ENCODE peak calls at places on chromosome 21, in five cellular contexts. H is kidney; L is neural crest cell; E is keratinocyte; A is activated CD4-positive, alpha-beta T cell treated with anti-CD3 and anti-CD28 coated beads, Interleukin-2, amount 50 U/mL, for 24 hours. K is an unnamed sample.

GRCh38 chr21:34897828-34898227 is 151.3 kb downstream of the RUNX1 start:
- DNase-seq in H (no peak), L (no peak), E (no peak), A (no peak), K (no peak)

GRCh38 chr21:42097860-42098259 is 26.7 kb downstream of the UMODL1 start:
- DNase-seq in H (peak), L (no peak), E (peak), A (no peak), K (peak)

GRCh38 chr21:16181024-16181423 is 451.2 kb downstream of the USP25 start:
- DNase-seq in H (no peak), L (no peak), E (no peak), A (no peak), K (no peak)

GRCh38 chr21:31218830-31219608 is 125.0 kb downstream of the TIAM1 start:
- DNase-seq in H (no peak), L (no peak), E (no peak), A (no peak), K (peak)

GRCh38 chr21:34707876-34708325 is 39.1 kb downstream of the CLIC6 start:
- DNase-seq in H (no peak), L (no peak), E (no peak), A (no peak), K (no peak)

GRCh38 chr21:34620084-34620665 is 5.3 kb upstream of the RCAN1 start:
- DNase-seq in H (no peak), L (no peak), E (no peak), A (no peak), K (no peak)

GRCh38 chr21:17359781-17360180 is 153.1 kb upstream of the CXADR start:
- DNase-seq in H (no peak), L (no peak), E (no peak), A (no peak), K (no peak)

GRCh38 chr21:29430581-29430980 is 131.9 kb downstream of the BACH1 start:
- DNase-seq in H (no peak), L (no peak), E (no peak), A (no peak), K (no peak)

GRCh38 chr21:42515708-42516502 is 2.3 kb downstream of the SLC37A1 start:
- DNase-seq in H (peak), L (no peak), E (no peak), A (no peak), K (peak)

GRCh38 chr21:46211376-46211775 is 17.2 kb downstream of the LSS start:
- DNase-seq in H (peak), L (no peak), E (no peak), A (no peak), K (no peak)

GRCh38 chr21:45615145-45615711 is 28.3 kb upstream of the PCBP3 start:
- DNase-seq in H (peak), L (no peak), E (no peak), A (peak), K (no peak)

GRCh38 chr21:43645414-43645891 is 13.8 kb downstream of the HSF2BP start:
- DNase-seq in H (no peak), L (peak), E (no peak), A (no peak), K (peak)

GRCh38 chr21:42991992-42992740 is 17.8 kb downstream of the PKNOX1 start:
- DNase-seq in H (peak), L (no peak), E (no peak), A (no peak), K (peak)